ENCODE peak calls at places on chromosomes 2 and 18, in ten cellular contexts. One of them, this sample, is unnamed.
A peak's percentile ranks its signal among the peaks of the same experiment; 100 is the strongest.

GRCh38 chr2:196362973-196363549 is 191.7 kb upstream of the STK17B start:
- DNase-seq in prostate gland: no peak
- DNase-seq in HCT116: no peak
- DNase-seq in HepG2: no peak
- DNase-seq in stomach: no peak
- DNase-seq in endothelial cell of umbilical vein: no peak
- DNase-seq in K562: no peak
- DNase-seq in transverse colon: no peak
- DNase-seq in suprapubic skin: no peak
- DNase-seq in vagina: no peak
- DNase-seq in this sample: no peak

GRCh38 chr2:122072666-122073065 is 317.2 kb downstream of the TSN start:
- DNase-seq in prostate gland: no peak
- DNase-seq in HCT116: no peak
- DNase-seq in HepG2: no peak
- DNase-seq in stomach: no peak
- DNase-seq in endothelial cell of umbilical vein: no peak
- DNase-seq in K562: no peak
- DNase-seq in transverse colon: no peak
- DNase-seq in suprapubic skin: no peak
- DNase-seq in vagina: peak; percentile 44
- DNase-seq in this sample: no peak

GRCh38 chr18:35334821-35335220 is 9.4 kb downstream of the ZNF24 start:
- DNase-seq in prostate gland: no peak
- DNase-seq in HCT116: no peak
- DNase-seq in HepG2: no peak
- DNase-seq in stomach: no peak
- DNase-seq in endothelial cell of umbilical vein: no peak
- DNase-seq in K562: no peak
- DNase-seq in transverse colon: no peak
- DNase-seq in suprapubic skin: no peak
- DNase-seq in vagina: no peak
- DNase-seq in this sample: no peak

GRCh38 chr2:23566236-23567142 is 181.5 kb downstream of the KLHL29 start:
- DNase-seq in prostate gland: no peak
- DNase-seq in HCT116: no peak
- DNase-seq in HepG2: peak; percentile 24
- DNase-seq in stomach: no peak
- DNase-seq in endothelial cell of umbilical vein: peak; percentile 30
- DNase-seq in K562: peak; percentile 67
- DNase-seq in transverse colon: no peak
- DNase-seq in suprapubic skin: no peak
- DNase-seq in vagina: no peak
- DNase-seq in this sample: no peak

GRCh38 chr2:178412047-178412446 is 38.9 kb downstream of the PRKRA start:
- DNase-seq in prostate gland: no peak
- DNase-seq in HCT116: no peak
- DNase-seq in HepG2: no peak
- DNase-seq in stomach: no peak
- DNase-seq in endothelial cell of umbilical vein: no peak
- DNase-seq in K562: no peak
- DNase-seq in transverse colon: no peak
- DNase-seq in suprapubic skin: no peak
- DNase-seq in vagina: no peak
- DNase-seq in this sample: no peak

GRCh38 chr2:45643095-45643494 is 8.4 kb upstream of the PRKCE start:
- DNase-seq in prostate gland: no peak
- DNase-seq in HCT116: no peak
- DNase-seq in HepG2: no peak
- DNase-seq in stomach: no peak
- DNase-seq in endothelial cell of umbilical vein: peak; percentile 21
- DNase-seq in K562: no peak
- DNase-seq in transverse colon: no peak
- DNase-seq in suprapubic skin: no peak
- DNase-seq in vagina: no peak
- DNase-seq in this sample: no peak

GRCh38 chr2:111676423-111676822 is 207.6 kb downstream of the ANAPC1 start:
- DNase-seq in prostate gland: no peak
- DNase-seq in HCT116: no peak
- DNase-seq in HepG2: no peak
- DNase-seq in stomach: no peak
- DNase-seq in endothelial cell of umbilical vein: no peak
- DNase-seq in K562: no peak
- DNase-seq in transverse colon: no peak
- DNase-seq in suprapubic skin: no peak
- DNase-seq in vagina: no peak
- DNase-seq in this sample: no peak

GRCh38 chr2:69915050-69915945 is at the start of gene MXD1:
- DNase-seq in prostate gland: peak; percentile 17
- DNase-seq in HCT116: no peak
- DNase-seq in HepG2: no peak
- DNase-seq in stomach: peak; percentile 38
- DNase-seq in endothelial cell of umbilical vein: no peak
- DNase-seq in K562: peak; percentile 27
- DNase-seq in transverse colon: peak; percentile 35
- DNase-seq in suprapubic skin: no peak
- DNase-seq in vagina: no peak
- DNase-seq in this sample: peak; percentile 91

GRCh38 chr2:96159084-96159830 is 14.0 kb upstream of the DUSP2 start:
- DNase-seq in prostate gland: no peak
- DNase-seq in HCT116: no peak
- DNase-seq in HepG2: no peak
- DNase-seq in stomach: no peak
- DNase-seq in endothelial cell of umbilical vein: no peak
- DNase-seq in K562: no peak
- DNase-seq in transverse colon: no peak
- DNase-seq in suprapubic skin: no peak
- DNase-seq in vagina: no peak
- DNase-seq in this sample: peak; percentile 76

GRCh38 chr2:96156011-96156820 is 11.0 kb upstream of the DUSP2 start:
- DNase-seq in prostate gland: no peak
- DNase-seq in HCT116: no peak
- DNase-seq in HepG2: no peak
- DNase-seq in stomach: no peak
- DNase-seq in endothelial cell of umbilical vein: no peak
- DNase-seq in K562: no peak
- DNase-seq in transverse colon: no peak
- DNase-seq in suprapubic skin: no peak
- DNase-seq in vagina: no peak
- DNase-seq in this sample: peak; percentile 65

GRCh38 chr2:96156926-96157648 is 11.8 kb upstream of the DUSP2 start:
- DNase-seq in prostate gland: no peak
- DNase-seq in HCT116: no peak
- DNase-seq in HepG2: no peak
- DNase-seq in stomach: no peak
- DNase-seq in endothelial cell of umbilical vein: no peak
- DNase-seq in K562: no peak
- DNase-seq in transverse colon: no peak
- DNase-seq in suprapubic skin: no peak
- DNase-seq in vagina: no peak
- DNase-seq in this sample: peak; percentile 80

GRCh38 chr2:96158554-96158940 is 13.3 kb upstream of the DUSP2 start:
- DNase-seq in prostate gland: no peak
- DNase-seq in HCT116: no peak
- DNase-seq in HepG2: no peak
- DNase-seq in stomach: no peak
- DNase-seq in endothelial cell of umbilical vein: no peak
- DNase-seq in K562: no peak
- DNase-seq in transverse colon: no peak
- DNase-seq in suprapubic skin: no peak
- DNase-seq in vagina: no peak
- DNase-seq in this sample: peak; percentile 78

DNA sequence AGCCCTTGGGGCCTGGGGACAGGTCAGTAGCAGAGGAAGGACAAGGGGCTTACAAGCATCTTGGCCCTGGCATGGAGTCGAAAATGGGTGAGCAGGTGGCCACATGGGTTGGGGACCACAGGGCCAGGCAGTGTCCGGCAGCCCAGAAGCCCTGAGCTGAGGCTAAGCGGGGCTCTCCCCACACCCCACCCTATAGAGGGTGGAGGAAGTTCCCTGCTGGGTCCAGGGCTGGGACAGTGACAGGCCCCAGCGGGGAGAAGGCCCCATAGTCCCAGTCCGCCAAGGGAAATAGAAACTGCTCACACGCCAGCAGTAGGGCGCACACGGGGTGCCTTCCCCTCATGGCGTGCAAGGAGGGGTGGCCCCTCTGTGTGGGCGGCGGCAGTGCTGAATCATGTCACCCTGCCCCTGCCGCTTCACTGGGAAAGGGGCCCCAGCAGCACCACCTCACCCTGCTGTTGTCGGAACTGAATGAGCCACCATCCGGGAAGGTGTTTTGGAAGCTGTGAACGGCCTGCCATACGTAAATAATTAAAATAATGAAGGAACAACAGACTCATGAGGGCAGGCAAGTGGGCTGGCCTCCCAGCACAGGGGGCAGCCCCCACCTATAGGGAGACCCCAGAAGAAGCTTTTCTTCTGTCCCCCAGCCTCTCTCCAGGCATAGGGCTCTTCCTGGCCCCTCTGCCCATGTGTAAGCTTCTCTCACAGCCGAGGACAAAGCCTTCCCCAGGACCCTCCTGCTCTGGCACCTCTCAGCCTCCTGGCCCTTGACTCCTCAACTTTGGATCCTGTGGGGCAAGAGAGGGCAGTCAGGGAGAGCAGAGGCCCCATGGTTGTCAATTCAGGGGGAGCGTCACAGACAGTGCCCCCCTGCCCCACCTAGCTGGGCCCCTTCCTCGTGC is 12.7 kb upstream of the DUSP2 start:
- DNase-seq in prostate gland: no peak
- DNase-seq in HCT116: no peak
- DNase-seq in HepG2: no peak
- DNase-seq in stomach: no peak
- DNase-seq in endothelial cell of umbilical vein: no peak
- DNase-seq in K562: peak; percentile 87
- DNase-seq in transverse colon: no peak
- DNase-seq in suprapubic skin: no peak
- DNase-seq in vagina: no peak
- DNase-seq in this sample: peak; percentile 90
- TF ChIP-seq POLR2A in prostate gland: no peak
- TF ChIP-seq POLR2A in HCT116: no peak
- TF ChIP-seq POLR2A in HepG2: no peak
- TF ChIP-seq POLR2A in stomach: no peak
- TF ChIP-seq POLR2A in endothelial cell of umbilical vein: no peak
- TF ChIP-seq POLR2A in K562: peak; percentile 73
- TF ChIP-seq POLR2A in transverse colon: no peak
- TF ChIP-seq POLR2A in suprapubic skin: no peak
- TF ChIP-seq POLR2A in vagina: no peak
- TF ChIP-seq POLR2A in this sample: no peak

GRCh38 chr2:176096243-176096985 is 3.2 kb upstream of the HOXD12 start:
- DNase-seq in prostate gland: no peak
- DNase-seq in HCT116: no peak
- DNase-seq in HepG2: no peak
- DNase-seq in stomach: no peak
- DNase-seq in endothelial cell of umbilical vein: peak; percentile 46
- DNase-seq in K562: no peak
- DNase-seq in transverse colon: no peak
- DNase-seq in suprapubic skin: no peak
- DNase-seq in vagina: no peak
- DNase-seq in this sample: no peak

GRCh38 chr2:176097820-176098365 is 1.7 kb upstream of the HOXD12 start:
- DNase-seq in prostate gland: no peak
- DNase-seq in HCT116: no peak
- DNase-seq in HepG2: no peak
- DNase-seq in stomach: no peak
- DNase-seq in endothelial cell of umbilical vein: no peak
- DNase-seq in K562: no peak
- DNase-seq in transverse colon: no peak
- DNase-seq in suprapubic skin: no peak
- DNase-seq in vagina: no peak
- DNase-seq in this sample: no peak

GRCh38 chr2:176095421-176095820 is 2.9 kb downstream of the HOXD13 start:
- DNase-seq in prostate gland: no peak
- DNase-seq in HCT116: no peak
- DNase-seq in HepG2: no peak
- DNase-seq in stomach: no peak
- DNase-seq in endothelial cell of umbilical vein: no peak
- DNase-seq in K562: no peak
- DNase-seq in transverse colon: no peak
- DNase-seq in suprapubic skin: no peak
- DNase-seq in vagina: no peak
- DNase-seq in this sample: no peak

GRCh38 chr2:176098366-176099158 is 1.0 kb upstream of the HOXD12 start:
- DNase-seq in prostate gland: peak; percentile 11
- DNase-seq in HCT116: no peak
- DNase-seq in HepG2: no peak
- DNase-seq in stomach: peak; percentile 24
- DNase-seq in endothelial cell of umbilical vein: no peak
- DNase-seq in K562: no peak
- DNase-seq in transverse colon: no peak
- DNase-seq in suprapubic skin: no peak
- DNase-seq in vagina: no peak
- DNase-seq in this sample: no peak

GRCh38 chr2:176096986-176097819 is 2.4 kb upstream of the HOXD12 start:
- DNase-seq in prostate gland: peak; percentile 82
- DNase-seq in HCT116: peak; percentile 66
- DNase-seq in HepG2: peak; percentile 64
- DNase-seq in stomach: peak; percentile 76
- DNase-seq in endothelial cell of umbilical vein: peak; percentile 72
- DNase-seq in K562: peak; percentile 84
- DNase-seq in transverse colon: peak; percentile 72
- DNase-seq in suprapubic skin: no peak
- DNase-seq in vagina: no peak
- DNase-seq in this sample: peak; percentile 90
- TF ChIP-seq POLR2AphosphoS5 in prostate gland: no peak
- TF ChIP-seq POLR2AphosphoS5 in HCT116: peak; percentile 18
- TF ChIP-seq POLR2AphosphoS5 in HepG2: no peak
- TF ChIP-seq POLR2AphosphoS5 in stomach: no peak
- TF ChIP-seq POLR2AphosphoS5 in endothelial cell of umbilical vein: no peak
- TF ChIP-seq POLR2AphosphoS5 in K562: no peak
- TF ChIP-seq POLR2AphosphoS5 in transverse colon: no peak
- TF ChIP-seq POLR2AphosphoS5 in suprapubic skin: no peak
- TF ChIP-seq POLR2AphosphoS5 in vagina: no peak
- TF ChIP-seq POLR2AphosphoS5 in this sample: no peak

GRCh38 chr2:202610367-202610766 is 24.4 kb upstream of the FAM117B start:
- DNase-seq in prostate gland: no peak
- DNase-seq in HCT116: no peak
- DNase-seq in HepG2: no peak
- DNase-seq in stomach: no peak
- DNase-seq in endothelial cell of umbilical vein: no peak
- DNase-seq in K562: no peak
- DNase-seq in transverse colon: no peak
- DNase-seq in suprapubic skin: no peak
- DNase-seq in vagina: no peak
- DNase-seq in this sample: no peak

GRCh38 chr2:202604699-202605098 is 30.1 kb upstream of the FAM117B start:
- DNase-seq in prostate gland: no peak
- DNase-seq in HCT116: no peak
- DNase-seq in HepG2: no peak
- DNase-seq in stomach: no peak
- DNase-seq in endothelial cell of umbilical vein: no peak
- DNase-seq in K562: no peak
- DNase-seq in transverse colon: no peak
- DNase-seq in suprapubic skin: no peak
- DNase-seq in vagina: no peak
- DNase-seq in this sample: no peak

GRCh38 chr2:202605174-202605573 is 29.6 kb upstream of the FAM117B start:
- DNase-seq in prostate gland: no peak
- DNase-seq in HCT116: no peak
- DNase-seq in HepG2: no peak
- DNase-seq in stomach: no peak
- DNase-seq in endothelial cell of umbilical vein: no peak
- DNase-seq in K562: no peak
- DNase-seq in transverse colon: no peak
- DNase-seq in suprapubic skin: no peak
- DNase-seq in vagina: no peak
- DNase-seq in this sample: no peak

GRCh38 chr2:202609381-202610145 is 25.2 kb upstream of the FAM117B start:
- DNase-seq in prostate gland: peak; percentile 59
- DNase-seq in HCT116: no peak
- DNase-seq in HepG2: no peak
- DNase-seq in stomach: no peak
- DNase-seq in endothelial cell of umbilical vein: no peak
- DNase-seq in K562: no peak
- DNase-seq in transverse colon: peak; percentile 17
- DNase-seq in suprapubic skin: no peak
- DNase-seq in vagina: no peak
- DNase-seq in this sample: no peak

DNA sequence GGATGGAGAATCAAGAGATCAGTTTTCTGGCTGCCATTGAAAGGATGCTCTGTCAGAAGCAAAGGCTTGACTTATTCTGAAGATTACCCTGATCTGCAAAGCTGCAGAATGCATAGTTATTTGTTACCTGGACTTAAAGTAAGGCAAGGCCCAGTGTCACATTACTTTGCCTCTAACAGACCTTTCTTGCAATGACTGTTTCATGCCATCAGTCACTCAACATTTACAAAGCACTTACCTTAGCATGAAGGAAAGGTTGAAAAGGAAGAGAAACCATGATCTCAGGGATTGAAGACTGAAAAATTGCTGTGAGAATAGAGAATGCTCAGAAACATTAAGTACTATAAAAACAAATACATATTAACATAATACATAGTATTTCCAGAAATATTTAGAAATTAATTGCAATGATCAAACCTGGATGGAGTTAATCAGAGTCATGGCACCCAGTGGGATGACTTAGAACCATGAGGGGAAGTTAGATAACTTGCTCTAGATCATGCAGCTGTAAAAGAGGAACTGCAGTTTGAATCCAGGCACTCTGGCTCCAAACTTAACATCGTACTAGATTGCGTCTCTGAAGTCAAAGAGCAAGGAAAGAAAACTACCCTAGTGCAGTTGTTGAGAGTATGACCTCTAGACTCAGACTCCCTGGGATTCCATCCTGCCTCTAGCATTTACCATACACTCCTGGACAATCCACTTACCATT is 26.5 kb upstream of the FAM117B start:
- DNase-seq in prostate gland: no peak
- DNase-seq in HCT116: no peak
- DNase-seq in HepG2: no peak
- DNase-seq in stomach: no peak
- DNase-seq in endothelial cell of umbilical vein: no peak
- DNase-seq in K562: no peak
- DNase-seq in transverse colon: no peak
- DNase-seq in suprapubic skin: no peak
- DNase-seq in vagina: no peak
- DNase-seq in this sample: no peak
- H3K27ac ChIP-seq in prostate gland: no peak overlapping the region
- H3K27ac ChIP-seq in HCT116: no peak overlapping the region
- H3K27ac ChIP-seq in HepG2: no peak overlapping the region
- H3K27ac ChIP-seq in stomach: no peak overlapping the region
- H3K27ac ChIP-seq in endothelial cell of umbilical vein: no peak overlapping the region
- H3K27ac ChIP-seq in K562: no peak overlapping the region
- H3K27ac ChIP-seq in transverse colon: peak overlapping the region; percentile 4
- H3K27ac ChIP-seq in suprapubic skin: peak overlapping the region; percentile 0
- H3K27ac ChIP-seq in vagina: no peak overlapping the region
- H3K27ac ChIP-seq in this sample: peak overlapping the region; percentile 78

GRCh38 chr18:77884454-77884853 is 634.8 kb downstream of the GALR1 start:
- DNase-seq in prostate gland: no peak
- DNase-seq in HCT116: no peak
- DNase-seq in HepG2: no peak
- DNase-seq in stomach: no peak
- DNase-seq in endothelial cell of umbilical vein: no peak
- DNase-seq in K562: no peak
- DNase-seq in transverse colon: no peak
- DNase-seq in suprapubic skin: no peak
- DNase-seq in vagina: no peak
- DNase-seq in this sample: no peak

GRCh38 chr18:77876319-77876865 is 626.7 kb downstream of the GALR1 start:
- DNase-seq in prostate gland: no peak
- DNase-seq in HCT116: no peak
- DNase-seq in HepG2: no peak
- DNase-seq in stomach: no peak
- DNase-seq in endothelial cell of umbilical vein: no peak
- DNase-seq in K562: no peak
- DNase-seq in transverse colon: no peak
- DNase-seq in suprapubic skin: no peak
- DNase-seq in vagina: no peak
- DNase-seq in this sample: no peak

DNA sequence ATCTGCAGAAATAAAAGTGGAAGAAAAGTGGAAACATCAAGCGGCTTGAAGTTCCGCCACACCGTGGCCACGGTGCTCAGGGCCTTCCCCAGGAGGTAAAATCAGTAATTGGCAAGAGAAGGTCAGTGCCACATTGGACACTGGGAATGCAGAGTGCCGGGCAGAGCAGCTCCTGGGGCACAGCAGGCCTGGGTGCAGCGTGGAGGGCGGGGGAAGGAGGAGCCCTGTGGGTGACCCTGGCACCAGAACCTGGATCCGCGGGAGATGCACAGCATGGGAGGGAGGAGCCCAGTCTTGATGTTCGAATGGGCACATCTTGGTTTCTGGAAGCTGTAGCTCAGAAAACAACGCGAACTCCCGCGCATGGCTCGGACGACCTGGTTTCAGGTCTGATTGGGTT is 630.2 kb downstream of the GALR1 start:
- DNase-seq in prostate gland: no peak
- DNase-seq in HCT116: no peak
- DNase-seq in HepG2: no peak
- DNase-seq in stomach: no peak
- DNase-seq in endothelial cell of umbilical vein: no peak
- DNase-seq in K562: no peak
- DNase-seq in transverse colon: no peak
- DNase-seq in suprapubic skin: no peak
- DNase-seq in vagina: no peak
- DNase-seq in this sample: no peak
- TF ChIP-seq POLR2A in prostate gland: no peak
- TF ChIP-seq POLR2A in HCT116: no peak
- TF ChIP-seq POLR2A in HepG2: no peak
- TF ChIP-seq POLR2A in stomach: no peak
- TF ChIP-seq POLR2A in endothelial cell of umbilical vein: no peak
- TF ChIP-seq POLR2A in K562: no peak
- TF ChIP-seq POLR2A in transverse colon: no peak
- TF ChIP-seq POLR2A in suprapubic skin: no peak
- TF ChIP-seq POLR2A in vagina: no peak
- TF ChIP-seq POLR2A in this sample: no peak